ENCODE peak calls at places on chromosome 5, in four cellular contexts. P is tibial nerve, J is mesenchymal stem cell, L is IMR-90. Q is an unnamed sample. For H3K4me1, H3K9me3 and H3K27me3, the result is how much of the 10 kb centered on the place peaks cover.

GRCh38 chr5:89441965-89442364 is 559.0 kb upstream of the MEF2C start:
- DNase-seq in P (no peak), J (no peak), L (no peak), Q (no peak)

GRCh38 chr5:135895474-135896006 is at the start of gene IL9:
- DNase-seq in P (no peak), J (no peak), L (no peak), Q (no peak)

GRCh38 chr5:72067682-72068470 is 39.4 kb upstream of the MAP1B start:
- DNase-seq in P (no peak), J (peak), L (peak), Q (no peak)

GRCh38 chr5:69276422-69277174 is 41.9 kb downstream of the CDK7 start:
- DNase-seq in P (no peak), J (peak), L (peak), Q (no peak)

GRCh38 chr5:156758012-156758791 is 91.9 kb upstream of the PPP1R2B start:
- DNase-seq in P (no peak), J (no peak), L (no peak), Q (no peak)

GRCh38 chr5:1661311-1661710 is 137.6 kb upstream of the LPCAT1 start:
- DNase-seq in P (no peak), J (no peak), L (no peak), Q (no peak)

GRCh38 chr5:16617272-16617973 is 626 bp upstream of the RETREG1 start:
- DNase-seq in P (no peak), J (no peak), L (no peak), Q (no peak)

GRCh38 chr5:68122929-68123328 is 92.6 kb upstream of the PIK3R1 start:
- DNase-seq in P (no peak), J (no peak), L (no peak), Q (no peak)

GRCh38 chr5:103829585-103829984 is 267.0 kb upstream of the NUDT12 start:
- DNase-seq in P (no peak), J (no peak), L (no peak), Q (no peak)

GRCh38 chr5:58898006-58898405 is 315.1 kb downstream of the RAB3C start:
- DNase-seq in P (no peak), J (no peak), L (no peak), Q (no peak)

GRCh38 chr5:14809369-14810144 is 62.0 kb downstream of the ANKH start:
- DNase-seq in P (peak), J (peak), L (peak), Q (peak)

GRCh38 chr5:38420691-38421395 is 135.6 kb downstream of the LIFR start:
- DNase-seq in P (peak), J (peak), L (peak), Q (peak)

GRCh38 chr5:126531543-126532120 is 63.4 kb downstream of the ALDH7A1 start:
- DNase-seq in P (no peak), J (peak), L (peak), Q (no peak)

GRCh38 chr5:105924366-105924765 is 1746.4 kb downstream of the EFNA5 start:
- DNase-seq in P (no peak), J (no peak), L (peak), Q (no peak)

GRCh38 chr5:40413747-40414146 is 266.0 kb upstream of the PTGER4 start:
- DNase-seq in P (no peak), J (peak), L (peak), Q (no peak)

GRCh38 chr5:79702606-79703380 is 13.2 kb downstream of the CMYA5 start:
- DNase-seq in P (no peak), J (peak), L (no peak), Q (no peak)

GRCh38 chr5:124698774-124699173 is 47.7 kb downstream of the ZNF608 start:
- DNase-seq in P (no peak), J (peak), L (peak), Q (no peak)

GRCh38 chr5:21806943-21807342 is 1046.2 kb downstream of the CDH12 start:
- DNase-seq in P (no peak), J (peak), L (peak), Q (no peak)

GRCh38 chr5:89816038-89816437 is 593.5 kb downstream of the CETN3 start:
- DNase-seq in P (no peak), J (no peak), L (no peak), Q (no peak)

GRCh38 chr5:91101777-91102379 is 281.2 kb downstream of the ARRDC3 start:
- DNase-seq in P (peak), J (peak), L (peak), Q (peak)

GRCh38 chr5:39578887-39579497 is 154.2 kb upstream of the DAB2 start:
- DNase-seq in P (no peak), J (peak), L (peak), Q (no peak)

GRCh38 chr5:180977852-180978251 is 10.8 kb upstream of the BTNL3 start:
- DNase-seq in P (no peak), J (no peak), L (no peak), Q (no peak)

GRCh38 chr5:1881273-1881586 is 1.5 kb downstream of the IRX4 start:
- DNase-seq in P (no peak), J (no peak), L (no peak), Q (no peak)

GRCh38 chr5:464446-464842 is 21.5 kb downstream of the EXOC3 start:
- DNase-seq in P (no peak), J (no peak), L (no peak), Q (peak)

GRCh38 chr5:32708949-32709348 is 2.2 kb upstream of the NPR3 start:
- DNase-seq in P (no peak), J (no peak), L (no peak), Q (no peak)

GRCh38 chr5:160369990-160370712 is at the start of gene C1QTNF2:
- DNase-seq in P (no peak), J (peak), L (peak), Q (peak)

GRCh38 chr5:39100851-39101396 is 26.7 kb upstream of the RICTOR start:
- DNase-seq in P (no peak), J (peak), L (peak), Q (no peak)

GRCh38 chr5:178194026-178194425 is 6.9 kb upstream of the GMCL2 start:
- DNase-seq in P (no peak), J (no peak), L (no peak), Q (no peak)

GRCh38 chr5:133686566-133686965 is 74.2 kb upstream of the FSTL4 start:
- DNase-seq in P (no peak), J (no peak), L (no peak), Q (no peak)

GRCh38 chr5:24170026-24170425 is 474.8 kb downstream of the CDH10 start:
- DNase-seq in P (no peak), J (no peak), L (no peak), Q (no peak)

GRCh38 chr5:110854200-110854599 is 115.4 kb downstream of the SLC25A46 start:
- DNase-seq in P (no peak), J (peak), L (peak), Q (no peak)

GRCh38 chr5:3609120-3609681 is 13.6 kb downstream of the IRX1 start:
- DNase-seq in P (no peak), J (no peak), L (no peak), Q (no peak)

GRCh38 chr5:415928-416635 is 26.9 kb upstream of the EXOC3 start:
- DNase-seq in P (no peak), J (no peak), L (no peak), Q (peak)

GRCh38 chr5:96745844-96746531 is 61.8 kb downstream of the ERAP1 start:
- DNase-seq in P (no peak), J (peak), L (peak), Q (no peak)

GRCh38 chr5:5126444-5126843 is 13.7 kb upstream of the ADAMTS16 start:
- DNase-seq in P (no peak), J (no peak), L (no peak), Q (no peak)

GRCh38 chr5:10030219-10030831 is 219.4 kb downstream of the ATPSCKMT start:
- DNase-seq in P (no peak), J (peak), L (peak), Q (no peak)

GRCh38 chr5:178340187-178340586 is 107.6 kb upstream of the PHYKPL start:
- DNase-seq in P (no peak), J (no peak), L (no peak), Q (peak)

GRCh38 chr5:133243196-133243595 is 191.4 kb downstream of the HSPA4 start:
- DNase-seq in P (no peak), J (no peak), L (no peak), Q (no peak)

DNA sequence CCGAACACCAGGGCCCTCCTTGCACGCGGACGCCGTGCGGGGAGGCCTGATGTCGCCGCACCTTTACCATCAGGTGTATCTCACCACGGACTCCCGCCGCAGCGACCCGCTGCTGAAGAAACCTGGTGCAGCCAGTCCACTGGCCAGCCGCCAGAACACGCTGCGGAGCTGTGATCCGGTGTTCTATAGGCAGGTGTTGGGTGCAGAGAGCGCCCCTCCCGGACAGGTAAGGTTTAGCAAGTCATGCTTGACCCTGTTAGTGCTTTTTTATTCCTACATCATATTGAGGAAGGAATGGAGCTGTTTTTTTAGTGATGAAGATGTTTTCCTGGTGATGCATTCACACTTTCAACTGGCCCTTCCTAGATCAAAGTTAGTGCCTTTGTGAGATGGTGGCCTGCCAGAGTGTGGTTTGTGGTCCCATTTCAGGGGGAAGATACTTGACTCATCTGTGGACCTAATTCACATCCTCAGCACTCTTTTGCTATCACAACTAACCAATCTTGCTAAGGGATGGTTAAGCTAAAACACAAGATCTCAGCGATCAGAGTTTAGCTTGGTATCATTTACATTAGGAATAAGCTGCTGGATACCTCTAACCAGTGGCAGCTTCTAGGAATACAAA is 2.7 kb downstream of the PCDHGC3 start:
- DNase-seq in P (no peak), J (no peak), L (peak), Q (no peak)
- H3K4me1 ChIP-seq in P (under half), J (under half), L (under half), Q (under half)

DNA sequence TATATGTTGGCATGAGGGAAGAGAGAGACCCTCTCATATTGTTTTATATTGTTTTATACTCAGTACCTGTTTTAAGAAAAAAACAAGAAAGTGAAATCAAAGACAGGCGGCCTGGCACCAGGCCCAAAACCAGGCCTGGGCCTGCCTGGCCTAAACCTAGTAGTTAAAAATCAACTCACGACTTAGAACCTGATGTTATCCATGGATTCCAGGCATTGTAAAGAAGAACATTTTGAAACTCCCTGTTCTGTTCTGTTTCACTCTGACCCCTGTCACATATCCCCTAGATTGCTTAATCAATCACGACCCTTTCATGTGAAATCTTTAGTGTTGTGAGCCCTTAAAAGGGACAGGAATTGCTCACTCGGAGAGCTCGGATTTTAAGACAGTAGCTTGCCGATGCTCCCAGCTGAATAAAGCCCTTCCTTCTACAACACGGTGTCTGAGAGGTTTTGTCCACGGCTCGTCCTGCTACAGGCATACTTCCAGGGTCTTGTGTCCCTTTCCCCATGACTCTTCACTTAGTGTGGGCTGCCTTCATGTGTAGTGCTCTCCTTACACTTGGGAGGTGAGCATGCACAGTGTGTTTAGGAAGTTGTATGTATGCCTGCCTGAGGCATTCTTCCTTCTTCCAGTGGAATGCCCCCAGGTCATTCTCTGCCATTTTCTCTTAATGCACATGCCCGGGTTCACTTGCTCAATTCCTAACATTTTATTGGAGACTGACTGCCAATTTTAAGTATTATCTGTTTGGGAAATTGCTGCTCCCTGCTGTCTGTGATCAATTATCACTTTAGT is 17.8 kb downstream of the TBCA start:
- DNase-seq in P (no peak), J (no peak), L (no peak), Q (no peak)
- H3K9me3 ChIP-seq in P (under half), J (under half), L (under half), Q (under half)

GRCh38 chr5:173245319-173246134 is 10.5 kb upstream of the NKX2-5 start:
- DNase-seq in P (no peak), J (peak), L (no peak), Q (no peak)
- H3K27me3 ChIP-seq in P (half or more), J (half or more), L (half or more), Q (half or more)

DNA sequence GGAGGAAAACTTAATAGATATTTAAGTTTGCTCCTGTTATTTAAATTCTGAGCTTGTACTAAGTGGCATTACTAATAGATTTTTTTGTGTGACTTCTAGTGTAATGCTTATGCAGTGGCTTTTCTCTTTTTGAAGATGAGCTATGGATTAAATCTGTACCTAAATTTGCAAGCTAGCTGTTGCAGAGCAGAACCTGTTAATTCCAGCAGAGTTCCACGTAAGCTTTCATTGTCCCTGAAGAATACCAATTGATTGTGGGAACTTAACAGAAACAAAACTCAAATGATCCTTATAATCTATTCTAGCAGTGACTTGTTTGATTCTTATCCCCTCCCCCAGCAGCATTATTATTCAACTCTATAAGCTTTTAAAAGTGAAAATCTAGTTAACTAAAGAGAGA is 51.7 kb downstream of the MAN2A1 start:
- DNase-seq in P (no peak), J (no peak), L (no peak), Q (no peak)
- H3K4me1 ChIP-seq in P (under half), J (under half), L (under half), Q (under half)

GRCh38 chr5:131321066-131321465 is 57.2 kb downstream of the CDC42SE2 start:
- DNase-seq in P (no peak), J (no peak), L (no peak), Q (no peak)
- H3K9me3 ChIP-seq in P (under half), J (under half), L (under half), Q (under half)

DNA sequence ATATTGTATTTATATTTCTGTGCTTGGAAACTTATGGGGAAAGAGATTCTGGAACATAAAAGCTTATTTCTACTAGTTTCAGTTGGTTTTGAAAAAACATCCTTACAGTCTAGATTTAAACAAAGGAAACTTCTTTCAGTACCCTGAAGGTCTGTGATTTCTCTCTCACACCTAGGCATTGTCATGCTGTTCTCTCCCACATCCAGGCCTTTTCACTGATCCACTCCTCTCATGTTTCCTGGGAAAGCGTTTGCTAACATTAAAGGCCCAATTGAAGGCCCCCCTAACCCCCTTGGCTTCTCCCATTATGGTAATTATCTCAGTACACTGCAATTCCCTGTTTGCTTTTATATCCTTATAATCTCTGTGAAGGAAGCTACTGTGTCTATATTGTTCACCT is 856 bp upstream of the PCDHGA3 start:
- DNase-seq in P (no peak), J (no peak), L (no peak), Q (no peak)
- H3K27me3 ChIP-seq in P (under half), J (under half), L (under half), Q (under half)

GRCh38 chr5:172064766-172065165 is 58.3 kb upstream of the FBXW11 start:
- DNase-seq in P (no peak), J (no peak), L (no peak), Q (no peak)

GRCh38 chr5:172071244-172071875 is 64.9 kb upstream of the FBXW11 start:
- DNase-seq in P (no peak), J (no peak), L (no peak), Q (no peak)

GRCh38 chr5:172064358-172064757 is 57.9 kb upstream of the FBXW11 start:
- DNase-seq in P (no peak), J (no peak), L (no peak), Q (no peak)

GRCh38 chr5:172059661-172060100 is 53.2 kb upstream of the FBXW11 start:
- DNase-seq in P (no peak), J (peak), L (no peak), Q (no peak)

GRCh38 chr5:172065431-172066065 is 59.1 kb upstream of the FBXW11 start:
- DNase-seq in P (no peak), J (no peak), L (peak), Q (no peak)
- H3K4me1 ChIP-seq in P (under half), J (under half), L (under half), Q (under half)

DNA sequence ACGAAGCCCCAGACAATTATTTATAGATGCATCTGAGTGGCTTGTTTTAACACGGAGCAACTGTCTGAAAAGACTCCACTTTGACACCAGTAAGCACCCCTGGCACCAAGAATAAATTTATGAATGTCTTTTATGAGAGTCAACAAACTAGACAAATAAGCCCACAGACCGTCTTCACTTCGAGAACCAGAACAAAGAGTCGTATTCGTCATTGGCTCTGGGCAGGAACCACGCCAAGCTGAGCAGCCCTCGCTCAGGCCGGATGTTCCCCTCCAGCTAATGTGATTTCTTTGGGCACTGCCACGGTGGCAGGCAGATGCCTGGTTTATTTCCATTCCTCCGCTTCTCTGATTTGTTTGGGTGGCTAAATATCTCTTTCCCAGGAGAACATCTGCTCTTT is 91.9 kb upstream of the STC2 start:
- DNase-seq in P (no peak), J (no peak), L (no peak), Q (no peak)
- H3K9me3 ChIP-seq in P (under half), J (under half), L (under half), Q (under half)

DNA sequence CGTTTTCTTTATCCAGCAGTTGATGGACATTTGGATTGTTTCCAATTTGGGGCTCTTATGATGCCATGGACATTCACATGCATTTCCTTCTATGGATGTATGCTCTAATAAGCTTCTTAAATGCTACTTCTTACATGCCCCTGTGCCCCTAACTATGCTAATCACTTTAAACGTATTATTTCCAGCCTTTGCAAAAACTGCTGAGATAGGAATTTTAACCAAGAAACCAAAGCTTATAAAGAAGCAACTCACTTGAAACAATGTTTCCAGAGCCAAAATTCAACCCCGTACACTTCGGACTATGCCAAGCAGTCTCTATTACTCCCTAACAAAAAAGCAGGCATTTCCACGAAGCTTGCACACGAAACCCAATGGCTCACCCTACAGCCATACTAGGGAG is 545.6 kb upstream of the WWC1 start:
- DNase-seq in P (no peak), J (no peak), L (no peak), Q (no peak)
- H3K27me3 ChIP-seq in P (under half), J (under half), L (under half), Q (under half)